ENCODE peak calls at places on chromosomes 2 and 18, in four cellular contexts. A, Y, U and W are unnamed samples.
A peak's percentile ranks its signal among the peaks of the same experiment; 100 is the strongest.

GRCh38 chr18:58776084-58776483 is 88.6 kb upstream of the ZNF532 start:
- DNase-seq in A (no peak), Y (no peak), U (no peak), W (no peak)

GRCh38 chr2:68837164-68837860 is 33.9 kb downstream of the BMP10 start:
- DNase-seq in A (no peak), Y (peak; percentile 86), U (peak; percentile 73), W (peak; percentile 35)

GRCh38 chr2:25698752-25699151 is 25.4 kb upstream of the DTNB start:
- DNase-seq in A (no peak), Y (no peak), U (peak; percentile 62), W (peak; percentile 72)

GRCh38 chr18:8329186-8329771 is 280.0 kb upstream of the RAB12 start:
- DNase-seq in A (no peak), Y (no peak), U (peak; percentile 60), W (no peak)

GRCh38 chr2:191297031-191297430 is 51.8 kb downstream of the MYO1B start:
- DNase-seq in A (no peak), Y (no peak), U (no peak), W (no peak)

GRCh38 chr2:166106431-166107015 is 21.3 kb downstream of the SCN1A start:
- DNase-seq in A (peak; percentile 48), Y (peak; percentile 76), U (peak; percentile 68), W (no peak)

GRCh38 chr18:67515987-67516431 is 511 bp downstream of the DSEL start:
- DNase-seq in A (peak; percentile 78), Y (peak; percentile 95), U (peak; percentile 84), W (peak; percentile 89)

GRCh38 chr2:86372641-86373502 is 35.4 kb upstream of the REEP1 start:
- DNase-seq in A (peak; percentile 60), Y (peak; percentile 83), U (peak; percentile 57), W (peak; percentile 48)

GRCh38 chr2:27214936-27215335 is 2.2 kb upstream of the CAD start:
- DNase-seq in A (no peak), Y (no peak), U (no peak), W (no peak)

GRCh38 chr2:238202326-238203103 is 980 bp downstream of the ILKAP start:
- DNase-seq in A (peak; percentile 45), Y (peak; percentile 45), U (peak; percentile 39), W (peak; percentile 14)

GRCh38 chr2:239666053-239666854 is 265.4 kb upstream of the HDAC4 start:
- DNase-seq in A (no peak), Y (no peak), U (no peak), W (no peak)

GRCh38 chr2:136028001-136028400 is 42.6 kb upstream of the DARS1 start:
- DNase-seq in A (no peak), Y (no peak), U (no peak), W (no peak)

GRCh38 chr2:174535757-174536703 is 49.2 kb upstream of the GPR155 start:
- DNase-seq in A (peak; percentile 78), Y (no peak), U (no peak), W (no peak)

GRCh38 chr18:63195410-63196159 is 124.0 kb downstream of the BCL2 start:
- DNase-seq in A (no peak), Y (no peak), U (no peak), W (no peak)

GRCh38 chr18:58529714-58530354 is 99.1 kb downstream of the ALPK2 start:
- DNase-seq in A (peak; percentile 67), Y (peak; percentile 88), U (peak; percentile 49), W (no peak)

GRCh38 chr2:219126555-219126954 is 34.1 kb downstream of the NHEJ1 start:
- DNase-seq in A (no peak), Y (no peak), U (no peak), W (no peak)

GRCh38 chr2:112582314-112582746 is 2.1 kb upstream of the CHCHD5 start:
- DNase-seq in A (peak; percentile 34), Y (peak; percentile 52), U (peak; percentile 69), W (peak; percentile 60)

GRCh38 chr2:143529118-143529720 is 400.0 kb downstream of the ARHGAP15 start:
- DNase-seq in A (no peak), Y (no peak), U (no peak), W (no peak)

GRCh38 chr2:133266926-133267590 is 301.2 kb downstream of the NCKAP5 start:
- DNase-seq in A (peak; percentile 66), Y (peak; percentile 51), U (no peak), W (peak; percentile 1)

GRCh38 chr2:107811376-107811775 is 15.3 kb upstream of the RGPD4 start:
- DNase-seq in A (no peak), Y (no peak), U (no peak), W (no peak)

GRCh38 chr18:48983793-48984437 is 33.1 kb upstream of the SMAD7 start:
- DNase-seq in A (no peak), Y (no peak), U (peak; percentile 57), W (no peak)

GRCh38 chr18:13657974-13658373 is 68.4 kb downstream of the FAM210A start:
- DNase-seq in A (no peak), Y (no peak), U (peak; percentile 38), W (no peak)

GRCh38 chr2:139992711-139993345 is 1212.6 kb upstream of the NXPH2 start:
- DNase-seq in A (no peak), Y (no peak), U (no peak), W (no peak)

GRCh38 chr2:28695245-28695647 is 56.4 kb upstream of the PPP1CB start:
- DNase-seq in A (no peak), Y (peak; percentile 32), U (no peak), W (no peak)

GRCh38 chr2:10043256-10043905 is at the start of gene KLF11:
- DNase-seq in A (peak; percentile 99), Y (peak; percentile 89), U (peak; percentile 81), W (peak; percentile 82)

GRCh38 chr18:43422483-43422882 is 145.2 kb upstream of the SYT4 start:
- DNase-seq in A (peak; percentile 47), Y (peak; percentile 63), U (no peak), W (no peak)

GRCh38 chr18:5630057-5630765 is 86.4 kb upstream of the EPB41L3 start:
- DNase-seq in A (peak; percentile 82), Y (peak; percentile 91), U (peak; percentile 65), W (peak; percentile 22)

GRCh38 chr2:231985823-231986261 is 24.3 kb downstream of the DIS3L2 start:
- DNase-seq in A (no peak), Y (peak; percentile 73), U (no peak), W (peak; percentile 80)

GRCh38 chr2:71742953-71743601 is 289.7 kb downstream of the DYSF start:
- DNase-seq in A (no peak), Y (no peak), U (peak; percentile 96), W (peak; percentile 80)

GRCh38 chr2:124810132-124810531 is 785.0 kb downstream of the CNTNAP5 start:
- DNase-seq in A (peak; percentile 9), Y (peak; percentile 68), U (no peak), W (no peak)

GRCh38 chr2:91477731-91478672 is 2786.5 kb downstream of the RPIA start:
- DNase-seq in A (peak; percentile 73), Y (peak; percentile 76), U (peak; percentile 9), W (no peak)

GRCh38 chr2:212392048-212392447 is 146.6 kb downstream of the ERBB4 start:
- DNase-seq in A (no peak), Y (no peak), U (no peak), W (peak; percentile 48)

GRCh38 chr2:20515293-20516220 is 68.7 kb downstream of the RHOB start:
- DNase-seq in A (no peak), Y (no peak), U (no peak), W (no peak)

GRCh38 chr2:13193075-13193474 is 476.3 kb downstream of the TRIB2 start:
- DNase-seq in A (no peak), Y (peak; percentile 44), U (no peak), W (no peak)

GRCh38 chr18:2657788-2658458 is 2.4 kb downstream of the SMCHD1 start:
- DNase-seq in A (no peak), Y (no peak), U (peak; percentile 87), W (peak; percentile 11)

GRCh38 chr2:113225505-113226259 is 51.9 kb downstream of the PSD4 start:
- DNase-seq in A (peak; percentile 57), Y (peak; percentile 83), U (no peak), W (no peak)

GRCh38 chr2:196218109-196218508 is 46.7 kb upstream of the STK17B start:
- DNase-seq in A (no peak), Y (no peak), U (no peak), W (no peak)

GRCh38 chr2:54103454-54104314 is 11.7 kb upstream of the ACYP2 start:
- DNase-seq in A (peak; percentile 81), Y (peak; percentile 78), U (peak; percentile 91), W (peak; percentile 91)
- H3K27ac ChIP-seq in A (no peak overlapping the region), Y (no peak overlapping the region), U (no peak overlapping the region), W (no peak overlapping the region)

GRCh38 chr18:21163647-21164625 is 52.3 kb upstream of the ROCK1 start:
- DNase-seq in A (no peak), Y (no peak), U (no peak), W (peak; percentile 77)
- H2AFZ ChIP-seq in A (peak overlapping the region; percentile 85), Y (peak overlapping the region; percentile 30), U (no peak overlapping the region), W (no peak overlapping the region)

GRCh38 chr2:37583867-37584266 is 87.6 kb downstream of the CDC42EP3 start:
- DNase-seq in A (no peak), Y (no peak), U (peak; percentile 79), W (peak; percentile 36)

GRCh38 chr2:37583402-37583801 is 88.0 kb downstream of the CDC42EP3 start:
- DNase-seq in A (no peak), Y (no peak), U (no peak), W (peak; percentile 17)

GRCh38 chr2:37585982-37586621 is 85.3 kb downstream of the CDC42EP3 start:
- DNase-seq in A (no peak), Y (no peak), U (peak; percentile 96), W (peak; percentile 94)

GRCh38 chr2:37586663-37587409 is 84.6 kb downstream of the CDC42EP3 start:
- DNase-seq in A (no peak), Y (peak; percentile 23), U (no peak), W (no peak)

GRCh38 chr2:37585295-37585908 is 86.0 kb downstream of the CDC42EP3 start:
- DNase-seq in A (no peak), Y (peak; percentile 20), U (peak; percentile 79), W (peak; percentile 13)
- H3K27ac ChIP-seq in A (peak overlapping the region; percentile 96), Y (no peak overlapping the region), U (peak overlapping the region; percentile 75), W (peak overlapping the region; percentile 50)

DNA sequence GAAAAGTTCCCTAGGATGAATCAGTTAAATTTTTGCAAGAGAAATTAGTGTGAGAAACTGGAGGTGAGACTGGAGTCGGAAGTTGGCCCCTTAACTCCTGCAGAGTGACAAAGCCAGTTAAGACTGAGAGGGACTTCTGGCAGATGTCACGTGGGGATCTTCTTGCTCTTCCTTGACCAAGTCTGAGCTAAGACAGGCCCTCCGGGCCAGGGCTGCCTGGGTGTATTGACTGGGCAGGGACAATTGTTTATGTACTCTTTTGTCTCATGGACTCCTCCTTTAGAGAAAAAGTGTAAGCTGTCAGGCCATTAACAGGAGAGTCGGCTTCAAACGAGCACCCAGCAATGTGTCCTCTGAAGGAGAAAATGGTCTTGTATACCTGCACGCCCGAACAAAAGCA is 48.6 kb upstream of the RALBP1 start:
- DNase-seq in A (no peak), Y (no peak), U (no peak), W (no peak)
- H2AFZ ChIP-seq in A (no peak overlapping the region), Y (no peak overlapping the region), U (no peak overlapping the region), W (no peak overlapping the region)